ENCODE peak calls at places on chromosomes 13 and 19, in five cellular contexts. A is fibroblast of lung, I is A172, L is germinal center, Q is fibroblast of pulmonary artery. N is an unnamed sample.

GRCh38 chr19:46788968-46789338 is 559 bp upstream of the SLC1A5 start:
- DNase-seq in A (no peak), I (no peak), L (no peak), Q (no peak), N (no peak)

GRCh38 chr19:12543855-12544254 is 7.4 kb downstream of the ZNF564 start:
- DNase-seq in A (peak), I (no peak), L (no peak), Q (peak), N (no peak)

GRCh38 chr19:38095411-38096308 is 128.4 kb downstream of the DPF1 start:
- DNase-seq in A (peak), I (peak), L (peak), Q (peak), N (peak)

GRCh38 chr13:59684105-59684504 is 479.6 kb downstream of the DIAPH3 start:
- DNase-seq in A (no peak), I (no peak), L (no peak), Q (no peak), N (no peak)

GRCh38 chr13:29594310-29594709 is 1.2 kb downstream of the SLC7A1 start:
- DNase-seq in A (peak), I (peak), L (peak), Q (peak), N (peak)

GRCh38 chr19:13441810-13442512 is 64.3 kb downstream of the CACNA1A start:
- DNase-seq in A (peak), I (peak), L (peak), Q (peak), N (peak)

GRCh38 chr19:4396949-4397783 is 3.2 kb downstream of the SH3GL1 start:
- DNase-seq in A (no peak), I (no peak), L (no peak), Q (no peak), N (no peak)

GRCh38 chr19:32129141-32129540 is 216.3 kb upstream of the ZNF507 start:
- DNase-seq in A (no peak), I (no peak), L (no peak), Q (no peak), N (no peak)

GRCh38 chr19:1608414-1609391 is 3.4 kb upstream of the UQCR11 start:
- DNase-seq in A (no peak), I (peak), L (no peak), Q (no peak), N (no peak)

GRCh38 chr13:99958402-99959126 is 13.0 kb downstream of the ZIC5 start:
- DNase-seq in A (no peak), I (no peak), L (no peak), Q (no peak), N (no peak)

GRCh38 chr19:18741566-18742121 is 49.5 kb downstream of the COMP start:
- DNase-seq in A (no peak), I (no peak), L (no peak), Q (peak), N (no peak)

GRCh38 chr19:9906475-9907087 is 29.7 kb downstream of the OLFM2 start:
- DNase-seq in A (no peak), I (no peak), L (no peak), Q (no peak), N (no peak)

GRCh38 chr19:39494661-39495060 is 4.1 kb upstream of the DLL3 start:
- DNase-seq in A (no peak), I (no peak), L (no peak), Q (no peak), N (no peak)

GRCh38 chr13:53920916-53921315 is 892.3 kb downstream of the OLFM4 start:
- DNase-seq in A (no peak), I (no peak), L (no peak), Q (no peak), N (no peak)

GRCh38 chr13:22618002-22618401 is 562.8 kb upstream of the SGCG start:
- DNase-seq in A (no peak), I (no peak), L (no peak), Q (no peak), N (no peak)

GRCh38 chr13:109309625-109310363 is 476.6 kb downstream of the IRS2 start:
- DNase-seq in A (no peak), I (no peak), L (no peak), Q (no peak), N (no peak)

GRCh38 chr19:17948967-17949930 is 16.4 kb downstream of the CCDC124 start:
- DNase-seq in A (no peak), I (no peak), L (no peak), Q (no peak), N (no peak)

GRCh38 chr13:67148219-67148583 is 81.9 kb downstream of the PCDH9 start:
- DNase-seq in A (peak), I (no peak), L (no peak), Q (peak), N (no peak)

GRCh38 chr19:51686171-51686570 is 7.0 kb upstream of the SPACA6 start:
- DNase-seq in A (no peak), I (no peak), L (no peak), Q (no peak), N (no peak)

GRCh38 chr19:7928741-7929701 is 3.1 kb upstream of the CTXN1 start:
- DNase-seq in A (peak), I (peak), L (peak), Q (peak), N (peak)